ENCODE peak calls at places on chromosomes 13 and 19, in nine cellular contexts. F is thoracic aorta, N is Caco-2, U is heart right ventricle, J is lower leg skin, R is H1, X is Peyer's patch, T is fibroblast of lung, Y is left lung. W is an unnamed sample.

GRCh38 chr19:16153582-16154336 is 10.3 kb downstream of the HSH2D start:
- DNase-seq in X (no peak), T (no peak), Y (no peak), R (no peak), U (no peak), N (no peak), J (no peak), F (no peak), W (no peak)

GRCh38 chr13:75482070-75482819 is at the start of gene TBC1D4:
- DNase-seq in X (peak; percentile 64), F (peak; percentile 40), Y (peak; percentile 93), R (peak; percentile 88), J (peak; percentile 96), N (peak; percentile 95), T (peak; percentile 93), U (peak; percentile 83), W (peak; percentile 83)

GRCh38 chr13:81771948-81772347 is 1431.0 kb upstream of the SPRY2 start:
- DNase-seq in N (no peak), J (no peak), Y (no peak), X (no peak), R (no peak), U (no peak), T (no peak), F (no peak), W (no peak)

GRCh38 chr19:829129-829758 is 1.6 kb downstream of the AZU1 start:
- DNase-seq in F (no peak), J (no peak), N (no peak), T (no peak), X (no peak), U (no peak), Y (no peak), R (no peak), W (no peak)

GRCh38 chr13:20708216-20708615 is 4.7 kb downstream of the IL17D start:
- DNase-seq in R (no peak), X (no peak), U (no peak), T (no peak), F (no peak), Y (no peak), J (no peak), N (no peak), W (no peak)

GRCh38 chr19:57757941-57758340 is 11.3 kb downstream of the ZNF776 start:
- DNase-seq in N (no peak), F (no peak), J (no peak), T (no peak), X (no peak), Y (no peak), R (no peak), U (no peak), W (no peak)

GRCh38 chr13:50915562-50915961 is 6.0 kb downstream of the RNASEH2B start:
- DNase-seq in N (no peak), X (peak; percentile 59), U (no peak), T (no peak), J (no peak), Y (no peak), F (no peak), R (no peak), W (no peak)

GRCh38 chr13:52070929-52071523 is 46.5 kb downstream of the UTP14C start:
- DNase-seq in U (no peak), X (no peak), T (peak; percentile 28), F (no peak), R (no peak), J (no peak), N (no peak), Y (no peak), W (no peak)

GRCh38 chr13:39777527-39778061 is 122.1 kb downstream of the COG6 start:
- DNase-seq in F (no peak), U (no peak), N (no peak), X (no peak), J (no peak), R (no peak), Y (no peak), T (peak; percentile 77), W (no peak)

GRCh38 chr13:66501187-66501586 is 728.9 kb downstream of the PCDH9 start:
- DNase-seq in F (no peak), N (no peak), U (no peak), X (no peak), Y (no peak), J (no peak), T (peak; percentile 74), R (no peak), W (no peak)

GRCh38 chr13:32669030-32669646 is 82.9 kb downstream of the PDS5B start:
- DNase-seq in U (no peak), Y (no peak), T (peak; percentile 75), J (no peak), N (no peak), X (no peak), R (no peak), F (no peak), W (no peak)

GRCh38 chr13:106490177-106490576 is 45.3 kb downstream of the EFNB2 start:
- DNase-seq in J (no peak), N (no peak), R (no peak), T (no peak), Y (no peak), F (no peak), X (no peak), U (no peak), W (no peak)

GRCh38 chr13:92775631-92776030 is 451.0 kb upstream of the GPC6 start:
- DNase-seq in F (no peak), J (no peak), T (no peak), Y (no peak), R (no peak), N (no peak), U (no peak), X (no peak), W (no peak)
- H3K4me3 ChIP-seq in F (no peak overlapping the region), J (no peak overlapping the region), T (no peak overlapping the region), Y (no peak overlapping the region), R (no peak overlapping the region), N (no peak overlapping the region), U (no peak overlapping the region), X (no peak overlapping the region), W (no peak overlapping the region)

GRCh38 chr19:44499559-44499958 is 763 bp downstream of the ZNF180 start:
- DNase-seq in U (no peak), F (no peak), X (no peak), Y (no peak), N (no peak), T (no peak), J (no peak), R (peak; percentile 9), W (no peak)
- TF ChIP-seq CTCF in U (no peak), F (no peak), X (no peak), Y (no peak), N (no peak), T (no peak), J (no peak), R (peak; percentile 62), W (no peak)

GRCh38 chr13:36675213-36675536 is 1.4 kb downstream of the SERTM1 start:
- DNase-seq in F (no peak), U (no peak), J (no peak), N (no peak), Y (no peak), R (no peak), T (no peak), X (no peak), W (no peak)

GRCh38 chr13:36674337-36675212 is 755 bp downstream of the SERTM1 start:
- DNase-seq in R (no peak), J (no peak), F (no peak), U (no peak), N (no peak), T (no peak), Y (peak; percentile 52), X (no peak), W (no peak)

GRCh38 chr13:36673838-36674326 is at the start of gene SERTM1:
- DNase-seq in Y (peak; percentile 79), F (no peak), U (no peak), N (no peak), X (no peak), T (no peak), R (peak; percentile 27), J (no peak), W (no peak)

DNA sequence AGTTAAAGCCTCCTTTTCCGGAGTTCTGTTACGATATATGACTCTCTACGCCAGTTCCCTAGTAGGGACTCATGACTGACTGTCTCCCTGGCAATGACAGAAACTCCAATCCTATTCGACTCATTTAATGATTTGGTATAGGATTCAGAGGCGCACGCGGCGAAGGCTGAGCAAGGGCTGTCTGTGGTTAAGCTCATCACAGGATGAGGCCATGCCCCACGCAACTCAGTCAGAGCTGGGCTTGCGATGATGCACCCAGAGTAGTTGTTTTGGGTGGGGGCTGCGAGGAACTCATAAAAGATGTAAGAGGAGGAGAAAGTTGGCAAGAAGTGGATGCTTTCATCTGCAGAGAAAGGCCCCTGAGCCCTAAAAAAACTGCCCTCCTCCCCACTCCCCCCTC is 468 bp upstream of the SERTM1 start:
- DNase-seq in J (no peak), T (no peak), X (no peak), N (no peak), F (no peak), R (no peak), Y (peak; percentile 59), U (no peak), W (no peak)
- H3K4me3 ChIP-seq in J (no peak overlapping the region), T (no peak overlapping the region), X (no peak overlapping the region), N (no peak overlapping the region), F (no peak overlapping the region), R (peak overlapping the region; percentile 5), Y (no peak overlapping the region), U (peak overlapping the region; percentile 44), W (no peak overlapping the region)

GRCh38 chr19:17296278-17296677 is 6.9 kb downstream of the ABHD8 start:
- DNase-seq in R (no peak), X (no peak), T (no peak), N (no peak), Y (no peak), J (no peak), F (no peak), U (no peak), W (no peak)

GRCh38 chr19:17294051-17294891 is 9.0 kb downstream of the ABHD8 start:
- DNase-seq in N (peak; percentile 60), X (peak; percentile 35), J (no peak), R (no peak), Y (peak; percentile 83), U (no peak), F (no peak), T (no peak), W (no peak)

GRCh38 chr19:17289489-17289888 is 7.8 kb downstream of the ANKLE1 start:
- DNase-seq in U (peak; percentile 73), X (peak; percentile 36), T (peak; percentile 92), F (no peak), N (peak; percentile 86), Y (peak; percentile 85), J (no peak), R (no peak), W (no peak)

GRCh38 chr19:17293605-17294004 is 9.6 kb downstream of the ABHD8 start:
- DNase-seq in R (no peak), Y (no peak), F (no peak), U (no peak), J (no peak), X (no peak), T (no peak), N (no peak), W (no peak)

DNA sequence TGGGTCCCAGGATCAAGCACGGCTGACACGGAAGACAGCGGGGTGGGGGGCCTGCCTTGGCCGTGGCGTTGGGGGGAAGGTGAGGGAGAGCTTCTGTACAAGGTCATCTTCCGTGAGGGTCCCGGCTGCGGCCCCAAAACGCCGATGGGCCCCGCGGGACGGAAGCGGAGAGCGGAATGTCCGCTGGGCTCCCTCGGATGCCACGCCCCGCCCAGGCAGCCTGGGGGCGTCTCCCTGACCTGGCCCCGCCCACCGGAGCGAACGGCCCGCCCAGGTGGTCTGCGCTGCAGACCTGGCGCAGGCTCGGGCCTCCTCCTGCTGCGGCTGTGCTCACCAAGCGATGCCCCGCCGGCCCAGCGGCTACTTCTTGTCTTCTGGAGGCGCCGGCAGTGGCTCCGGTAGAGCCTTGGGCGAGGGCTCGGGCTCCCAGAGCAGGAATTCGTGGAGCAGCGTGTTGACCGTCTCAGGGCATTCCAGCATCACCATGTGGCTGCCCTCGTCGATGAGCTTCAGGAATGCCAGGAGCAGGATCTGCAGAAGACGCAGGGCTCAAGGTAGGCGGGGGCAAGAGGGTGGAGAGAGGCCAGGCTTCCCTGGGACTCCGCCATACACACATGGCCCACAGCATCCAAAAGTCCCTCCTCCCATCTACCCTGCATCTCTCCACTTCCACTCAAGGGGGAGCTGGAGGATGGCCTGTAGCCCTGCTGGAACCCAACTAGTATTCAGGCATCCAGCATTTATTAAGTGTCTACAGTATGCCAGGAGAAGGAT is 10.7 kb downstream of the ABHD8 start:
- DNase-seq in U (peak; percentile 73), F (no peak), J (peak; percentile 93), X (peak; percentile 82), Y (peak; percentile 94), R (peak; percentile 82), T (peak; percentile 89), N (peak; percentile 92), W (peak; percentile 28)
- TF ChIP-seq CTCF in U (peak; percentile 67), F (peak; percentile 56), J (no peak), X (peak; percentile 72), Y (peak; percentile 54), R (peak; percentile 69), T (peak; percentile 89), N (peak; percentile 77), W (peak; percentile 51)

W was measured in LNCaP clone FGC.